ENCODE peak calls at places on chromosome 16, in five cellular contexts. X is H1, S is K562, A is GM12878, T is HepG2. G is an unnamed sample.
A peak's percentile ranks its signal among the peaks of the same experiment; 100 is the strongest.

GRCh38 chr16:65548470-65548869 is 426.6 kb upstream of the CDH11 start:
- DNase-seq in X (no peak), S (no peak), A (no peak), T (no peak), G (peak; percentile 45)

GRCh38 chr16:29148867-29149272 is 164.0 kb downstream of the LAT start:
- DNase-seq in X (no peak), S (no peak), A (no peak), T (no peak), G (no peak)

GRCh38 chr16:71883193-71883848 is 661 bp downstream of the ZNF821 start:
- DNase-seq in X (no peak), S (peak; percentile 61), A (no peak), T (no peak), G (no peak)

GRCh38 chr16:11675561-11676511 is 7.6 kb downstream of the SNN start:
- DNase-seq in X (no peak), S (no peak), A (no peak), T (peak; percentile 88), G (no peak)

GRCh38 chr16:85470873-85471272 is 142.2 kb upstream of the GSE1 start:
- DNase-seq in X (no peak), S (no peak), A (no peak), T (no peak), G (no peak)

GRCh38 chr16:56603589-56603988 is 4.8 kb upstream of the MT2A start:
- DNase-seq in X (no peak), S (peak; percentile 69), A (no peak), T (peak; percentile 86), G (peak; percentile 67)

GRCh38 chr16:53666816-53667415 is 36.7 kb downstream of the RPGRIP1L start:
- DNase-seq in X (no peak), S (no peak), A (no peak), T (peak; percentile 17), G (no peak)

GRCh38 chr16:82694239-82694874 is 67.6 kb downstream of the CDH13 start:
- DNase-seq in X (no peak), S (no peak), A (no peak), T (no peak), G (no peak)

GRCh38 chr16:24129412-24129918 is 126.7 kb upstream of the CACNG3 start:
- DNase-seq in X (no peak), S (no peak), A (no peak), T (no peak), G (no peak)

GRCh38 chr16:74503412-74503811 is 82.1 kb upstream of the CLEC18B start:
- DNase-seq in X (no peak), S (no peak), A (no peak), T (no peak), G (no peak)

GRCh38 chr16:30041841-30042240 is 10.8 kb upstream of the TLCD3B start:
- DNase-seq in X (no peak), S (peak; percentile 44), A (no peak), T (no peak), G (no peak)

GRCh38 chr16:29999605-30000004 is 3.6 kb downstream of the INO80E start:
- DNase-seq in X (no peak), S (no peak), A (no peak), T (no peak), G (no peak)

GRCh38 chr16:65908568-65908967 is 457.9 kb upstream of the CDH5 start:
- DNase-seq in X (no peak), S (no peak), A (no peak), T (no peak), G (peak; percentile 61)

GRCh38 chr16:60077791-60078280 is 1343.7 kb upstream of the GOT2 start:
- DNase-seq in X (no peak), S (no peak), A (no peak), T (no peak), G (no peak)

GRCh38 chr16:69852815-69853214 is 90.7 kb downstream of the WWP2 start:
- DNase-seq in X (no peak), S (no peak), A (no peak), T (no peak), G (no peak)

GRCh38 chr16:14364386-14365199 is 265.5 kb downstream of the PARN start:
- DNase-seq in X (no peak), S (peak; percentile 36), A (no peak), T (peak; percentile 99), G (no peak)

GRCh38 chr16:23114131-23114904 is 34.9 kb downstream of the USP31 start:
- DNase-seq in X (no peak), S (no peak), A (no peak), T (no peak), G (no peak)

GRCh38 chr16:24151482-24151939 is 104.6 kb upstream of the CACNG3 start:
- DNase-seq in X (no peak), S (no peak), A (no peak), T (no peak), G (no peak)

GRCh38 chr16:28880955-28881354 is 2.7 kb downstream of the ATP2A1 start:
- DNase-seq in X (no peak), S (no peak), A (no peak), T (no peak), G (no peak)

GRCh38 chr16:27811881-27812280 is 251.6 kb downstream of the GSG1L start:
- DNase-seq in X (no peak), S (no peak), A (no peak), T (no peak), G (no peak)

GRCh38 chr16:70561623-70562022 is 38.0 kb downstream of the SF3B3 start:
- DNase-seq in X (no peak), S (no peak), A (no peak), T (no peak), G (no peak)

GRCh38 chr16:87628940-87629339 is 26.6 kb downstream of the JPH3 start:
- DNase-seq in X (no peak), S (no peak), A (no peak), T (no peak), G (no peak)

GRCh38 chr16:55543470-55543869 is 23.0 kb upstream of the CAPNS2 start:
- DNase-seq in X (no peak), S (peak; percentile 11), A (no peak), T (peak; percentile 35), G (peak; percentile 16)

GRCh38 chr16:71585318-71585703 is 8.4 kb upstream of the TAT start:
- DNase-seq in X (no peak), S (no peak), A (no peak), T (peak; percentile 83), G (no peak)

GRCh38 chr16:55386534-55387296 is 62.7 kb downstream of the IRX6 start:
- DNase-seq in X (no peak), S (no peak), A (no peak), T (no peak), G (no peak)

GRCh38 chr16:23124315-23124714 is 24.9 kb downstream of the USP31 start:
- DNase-seq in X (no peak), S (no peak), A (no peak), T (no peak), G (no peak)

DNA sequence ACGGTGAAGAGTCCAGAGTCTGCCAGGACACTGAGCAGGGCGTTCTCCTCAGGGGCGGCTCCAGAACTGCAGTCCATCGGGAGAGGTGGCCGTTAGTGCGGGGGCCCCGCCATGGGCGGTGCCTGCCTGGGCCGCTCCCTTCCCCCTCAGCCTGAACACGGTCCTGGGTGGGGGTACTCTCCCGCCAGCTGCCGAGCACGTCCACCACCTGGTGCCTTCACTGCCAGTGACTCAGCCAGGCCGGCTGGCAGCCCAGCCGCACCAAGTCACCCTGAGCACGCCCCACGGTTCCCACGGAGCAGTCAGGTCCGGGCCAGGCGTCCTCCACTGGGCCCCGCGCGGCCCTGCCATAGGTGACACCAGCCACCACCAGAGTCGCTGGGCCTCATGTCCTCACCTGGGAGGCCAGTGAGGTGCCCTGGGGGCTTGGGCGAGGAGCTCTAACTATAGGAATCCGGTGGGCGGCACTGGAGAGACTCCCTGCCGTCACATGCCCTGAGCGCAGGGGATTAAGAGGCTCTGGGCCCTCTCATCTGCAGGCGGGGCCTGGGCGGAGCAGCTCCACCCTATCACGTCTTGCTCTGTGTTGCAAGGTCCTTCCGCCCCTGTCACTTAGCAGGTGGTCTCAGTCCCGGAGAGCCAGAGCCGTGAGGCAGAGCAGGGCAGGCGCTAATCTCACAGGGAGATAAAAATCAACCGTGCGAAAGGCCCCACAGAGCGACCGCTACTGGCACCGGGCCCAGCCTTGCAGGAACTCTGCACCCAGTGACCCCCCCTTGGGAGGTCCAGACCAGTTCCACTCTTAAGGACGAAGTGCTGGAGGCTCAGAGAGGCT is 14.3 kb downstream of the PIEZO1 start:
- DNase-seq in X (peak; percentile 69), S (peak; percentile 98), A (no peak), T (peak; percentile 81), G (peak; percentile 78)
- TF ChIP-seq GABPA in X (peak; percentile 4), S (peak; percentile 45), A (no peak), T (no peak), G (no peak)

GRCh38 chr16:73032548-73033270 is 15.2 kb downstream of the ZFHX3 start:
- DNase-seq in X (no peak), S (no peak), A (peak; percentile 53), T (no peak), G (no peak)
- H3K4me2 ChIP-seq in X (peak overlapping the region; percentile 44), S (no peak overlapping the region), A (peak overlapping the region; percentile 68), T (peak overlapping the region; percentile 41), G (no peak overlapping the region)

GRCh38 chr16:67349172-67349571 is 22.6 kb downstream of the LRRC36 start:
- DNase-seq in X (no peak), S (peak; percentile 35), A (no peak), T (peak; percentile 53), G (peak; percentile 33)
- TF ChIP-seq GABPA in X (no peak), S (no peak), A (no peak), T (no peak), G (no peak)

DNA sequence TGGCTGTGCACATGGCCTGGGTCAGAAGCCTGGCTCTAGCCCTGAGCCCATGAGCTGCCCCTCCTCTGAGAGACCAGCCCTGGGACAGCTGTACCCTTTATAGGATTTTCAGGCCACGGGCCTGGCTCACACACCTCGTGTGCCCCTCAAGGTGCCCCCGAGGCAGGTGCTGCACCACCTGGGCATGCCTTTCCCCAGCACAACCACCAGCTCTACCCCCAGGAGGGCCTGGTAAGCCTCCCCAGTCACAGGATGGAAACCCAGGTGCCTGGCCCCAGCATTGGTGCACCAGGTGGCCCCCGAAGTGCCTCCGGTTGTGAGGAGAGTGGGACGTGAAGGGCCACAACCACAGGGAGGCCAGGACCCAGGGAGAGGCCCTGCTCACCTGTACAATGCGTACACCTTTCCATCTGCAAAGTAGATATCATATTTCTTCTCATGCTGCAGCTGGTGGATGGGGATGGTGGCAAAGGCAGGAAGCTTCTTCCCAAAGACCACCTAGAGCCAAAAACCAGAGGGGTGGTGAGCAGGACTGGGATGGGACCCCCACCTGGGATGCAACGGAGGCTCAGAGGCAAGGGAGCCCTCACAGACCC is 6.3 kb downstream of the ZNF598 start:
- DNase-seq in X (no peak), S (no peak), A (no peak), T (no peak), G (no peak)
- H3K4me2 ChIP-seq in X (no peak overlapping the region), S (no peak overlapping the region), A (peak overlapping the region; percentile 38), T (no peak overlapping the region), G (no peak overlapping the region)

GRCh38 chr16:12837344-12837743 is 33.7 kb upstream of the CPPED1 start:
- DNase-seq in X (no peak), S (no peak), A (no peak), T (no peak), G (no peak)

GRCh38 chr16:12829096-12829888 is 25.6 kb upstream of the CPPED1 start:
- DNase-seq in X (no peak), S (no peak), A (no peak), T (no peak), G (no peak)

GRCh38 chr16:12837756-12838155 is 34.1 kb upstream of the CPPED1 start:
- DNase-seq in X (no peak), S (no peak), A (no peak), T (no peak), G (no peak)

DNA sequence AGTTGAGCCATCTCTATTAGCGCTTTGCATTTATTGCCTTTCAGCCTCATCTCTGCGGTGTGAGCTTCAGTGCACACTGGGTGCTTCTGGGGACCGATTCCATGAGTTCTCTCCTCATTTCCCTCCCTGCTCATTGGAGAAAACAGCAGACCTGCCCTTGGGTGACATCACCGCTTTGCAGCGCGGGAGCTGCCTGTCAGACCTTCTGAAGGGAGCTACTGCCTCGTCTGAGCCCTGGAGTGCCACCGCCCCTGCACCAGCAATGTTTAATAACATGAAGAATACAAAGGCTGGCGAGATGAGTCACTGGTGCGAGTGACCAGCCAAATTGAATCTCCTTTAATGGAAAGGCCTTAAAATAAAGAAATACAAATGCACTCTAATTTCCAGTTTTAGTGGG is 30.3 kb upstream of the CPPED1 start:
- DNase-seq in X (peak; percentile 19), S (peak; percentile 14), A (no peak), T (peak; percentile 56), G (peak; percentile 11)
- TF ChIP-seq GABPA in X (no peak), S (no peak), A (no peak), T (no peak), G (no peak)